ENCODE peak calls at places on chromosome 15, in six cellular contexts. M is activated T-helper 9 cell treated with anti-CD3 and anti-CD28 coated beads, Interleukin-2, amount 50 U/mL, for 16 hours; H is stimulated activated CD4-positive, alpha-beta T cell treated with anti-CD3 and anti-CD28 coated beads, Interleukin-12 subunit alpha, Interleukin-12 subunit beta, amount 100 ng/mL, for 24 hours; F is NCI-H2081; Q is A549; Y is activated T-cell treated with anti-CD3 and anti-CD28 coated beads for 1 hour. I is an unnamed sample.

GRCh38 chr15:41876689-41877088 is 17.2 kb downstream of the SPTBN5 start:
- DNase-seq in H (no peak), Y (no peak), Q (no peak), M (no peak), F (peak; percentile 65), I (no peak)

GRCh38 chr15:55183679-55184078 is 13.1 kb downstream of the RSL24D1 start:
- DNase-seq in Q (no peak), M (no peak), F (no peak), H (no peak), Y (no peak), I (no peak)

GRCh38 chr15:68637755-68638405 is 59.1 kb downstream of the CORO2B start:
- DNase-seq in Y (no peak), Q (no peak), H (no peak), F (peak; percentile 62), M (no peak), I (no peak)

GRCh38 chr15:51908312-51908711 is 63.3 kb downstream of the LEO1 start:
- DNase-seq in H (no peak), Q (peak; percentile 36), F (no peak), M (no peak), Y (no peak), I (no peak)

GRCh38 chr15:66886241-66886675 is 179.1 kb upstream of the SMAD3 start:
- DNase-seq in Q (no peak), M (no peak), H (no peak), Y (no peak), F (peak; percentile 78), I (no peak)

GRCh38 chr15:68580026-68580882 is 1.5 kb downstream of the CORO2B start:
- DNase-seq in M (no peak), Q (no peak), Y (no peak), H (no peak), F (no peak), I (no peak)

GRCh38 chr15:91916051-91916450 is 62.5 kb downstream of the SLCO3A1 start:
- DNase-seq in Q (no peak), H (no peak), Y (no peak), F (peak; percentile 74), M (no peak), I (no peak)

GRCh38 chr15:60591491-60592385 is 112.8 kb upstream of the ICE2 start:
- DNase-seq in F (no peak), Y (no peak), H (no peak), M (peak; percentile 45), Q (peak; percentile 21), I (peak; percentile 40)

GRCh38 chr15:72890043-72890442 is 106.5 kb upstream of the ADPGK start:
- DNase-seq in Y (no peak), M (no peak), H (no peak), Q (no peak), F (peak; percentile 2), I (no peak)

GRCh38 chr15:64089553-64090280 is 3.9 kb downstream of the CIAO2A start:
- DNase-seq in Y (no peak), F (no peak), Q (no peak), M (no peak), H (no peak), I (no peak)

GRCh38 chr15:66613743-66614142 is 47.9 kb upstream of the LCTL start:
- DNase-seq in H (no peak), F (no peak), M (no peak), Q (no peak), Y (no peak), I (no peak)

GRCh38 chr15:67006089-67007065 is 59.0 kb upstream of the SMAD3 start:
- DNase-seq in M (no peak), Q (no peak), Y (no peak), H (no peak), F (no peak), I (no peak)

GRCh38 chr15:64006642-64007041 is 39.6 kb downstream of the DAPK2 start:
- DNase-seq in M (no peak), Y (no peak), H (no peak), Q (no peak), F (no peak), I (no peak)

GRCh38 chr15:38559131-38559530 is 5.5 kb downstream of the RASGRP1 start:
- DNase-seq in Y (no peak), F (no peak), Q (no peak), H (no peak), M (no peak), I (no peak)

GRCh38 chr15:48657891-48658591 is 12.5 kb upstream of the FBN1 start:
- DNase-seq in F (no peak), M (no peak), Y (no peak), Q (no peak), H (no peak), I (no peak)

GRCh38 chr15:40830884-40831283 is 2.4 kb upstream of the PPP1R14D start:
- DNase-seq in M (no peak), F (peak; percentile 92), Y (no peak), Q (no peak), H (no peak), I (no peak)

GRCh38 chr15:62848631-62849050 is 193.9 kb upstream of the TPM1 start:
- DNase-seq in H (no peak), F (no peak), M (no peak), Y (no peak), Q (peak; percentile 74), I (no peak)

GRCh38 chr15:62616746-62617145 is 425.8 kb upstream of the TPM1 start:
- DNase-seq in F (no peak), H (no peak), Y (no peak), M (no peak), Q (no peak), I (no peak)

GRCh38 chr15:33028495-33028894 is 166.0 kb downstream of the FMN1 start:
- DNase-seq in H (no peak), Y (no peak), F (no peak), Q (no peak), M (no peak), I (no peak)

GRCh38 chr15:39885099-39885777 is 34.8 kb downstream of the GPR176 start:
- DNase-seq in H (no peak), M (no peak), F (no peak), Q (no peak), Y (no peak), I (no peak)

I was measured in T-helper 17 cell.